ENCODE peak calls at places on chromosomes 16 and 17, in five cellular contexts. M is H7, N is adrenal gland, K is transverse colon, V is cardiac muscle cell. X is an unnamed sample.

GRCh38 chr16:80931985-80932720 is 74.5 kb downstream of the CMC2 start:
- DNase-seq in K (peak), M (peak), N (peak), V (peak), X (peak)

GRCh38 chr17:6420173-6420641 is 14.7 kb downstream of the AIPL1 start:
- DNase-seq in K (no peak), M (peak), N (peak), V (peak), X (peak)

GRCh38 chr17:80778716-80779115 is 212.9 kb upstream of the CHMP6 start:
- DNase-seq in M (no peak), N (no peak), K (no peak), V (no peak), X (no peak)

GRCh38 chr17:79019631-79020584 is 4.1 kb upstream of the C1QTNF1 start:
- DNase-seq in K (peak), M (peak), N (peak), V (peak), X (peak)

GRCh38 chr16:64540449-64540848 is 581.4 kb downstream of the CDH11 start:
- DNase-seq in M (no peak), N (no peak), V (no peak), K (no peak), X (no peak)

GRCh38 chr17:8718001-8718563 is 26.6 kb downstream of the CCDC42 start:
- DNase-seq in M (no peak), K (no peak), V (no peak), N (no peak), X (peak)

GRCh38 chr17:33137411-33137810 is 145.8 kb downstream of the SPACA3 start:
- DNase-seq in K (no peak), V (no peak), M (no peak), N (no peak), X (no peak)

GRCh38 chr17:9931144-9931543 is 26.1 kb upstream of the RCVRN start:
- DNase-seq in N (no peak), M (no peak), V (no peak), K (no peak), X (no peak)

GRCh38 chr16:74984194-74984669 is 691 bp downstream of the WDR59 start:
- DNase-seq in V (peak), K (no peak), N (peak), M (no peak), X (no peak)

GRCh38 chr17:34580685-34581445 is 1.5 kb downstream of the TMEM132E start:
- DNase-seq in M (peak), N (no peak), V (no peak), K (no peak), X (peak)

GRCh38 chr16:19323596-19323995 is 38.1 kb downstream of the CLEC19A start:
- DNase-seq in V (no peak), K (no peak), M (no peak), N (no peak), X (no peak)

GRCh38 chr17:494601-495195 is 142.1 kb upstream of the RPH3AL start:
- DNase-seq in K (no peak), N (no peak), M (no peak), V (no peak), X (no peak)

GRCh38 chr16:56793504-56793903 is 63.6 kb downstream of the NUP93 start:
- DNase-seq in K (no peak), V (peak), N (peak), M (no peak), X (no peak)

GRCh38 chr16:11250091-11250785 is 5.8 kb downstream of the SOCS1 start:
- DNase-seq in N (no peak), K (no peak), M (peak), V (no peak), X (no peak)

DNA sequence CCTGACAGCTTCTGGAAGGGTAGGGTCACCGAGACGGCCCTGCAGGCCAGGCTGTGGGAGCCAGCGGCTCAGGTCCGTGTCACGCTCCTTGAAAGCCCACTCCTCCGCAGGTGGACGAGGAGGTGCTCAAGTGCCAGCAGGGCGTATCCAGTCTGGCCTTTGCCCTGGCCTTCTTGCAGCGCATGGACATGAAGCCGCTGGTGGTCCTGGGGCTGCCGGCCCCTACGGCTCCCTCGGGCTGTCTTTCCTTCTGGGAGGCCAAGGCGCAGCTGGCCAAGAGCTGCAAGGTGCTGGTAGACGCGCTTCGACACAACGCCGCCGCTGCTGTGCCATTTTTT is 1.1 kb downstream of the NAGS start:
- DNase-seq in K (no peak), N (no peak), V (no peak), M (no peak), X (no peak)
- H3K4me3 ChIP-seq in K (no peak), N (no peak), V (peak), M (peak), X (peak)

GRCh38 chr17:36188891-36189306 is 7.7 kb downstream of the CCL3L1 start:
- DNase-seq in M (no peak), K (peak), N (peak), V (peak), X (no peak)

GRCh38 chr17:36182176-36183000 is 6.0 kb upstream of the TBC1D3B start:
- DNase-seq in V (no peak), N (no peak), K (no peak), M (no peak), X (peak)

GRCh38 chr17:36185416-36185815 is 9.0 kb upstream of the TBC1D3B start:
- DNase-seq in V (no peak), N (no peak), K (no peak), M (no peak), X (no peak)

GRCh38 chr17:36183001-36183810 is 6.8 kb upstream of the TBC1D3B start:
- DNase-seq in N (peak), K (peak), M (peak), V (peak), X (peak)

GRCh38 chr17:36183811-36184765 is 7.7 kb upstream of the TBC1D3B start:
- DNase-seq in K (no peak), V (no peak), N (no peak), M (no peak), X (no peak)
- H3K4me3 ChIP-seq in K (no peak), V (peak), N (peak), M (peak), X (peak)

GRCh38 chr17:77880702-77881450 is 77.6 kb upstream of the TNRC6C start:
- DNase-seq in V (no peak), K (no peak), M (peak), N (no peak), X (no peak)

GRCh38 chr17:77882481-77883212 is 75.9 kb upstream of the TNRC6C start:
- DNase-seq in V (peak), M (peak), N (peak), K (peak), X (no peak)

GRCh38 chr17:77883213-77883650 is 75.3 kb upstream of the TNRC6C start:
- DNase-seq in M (no peak), N (no peak), K (no peak), V (no peak), X (no peak)

GRCh38 chr17:77881545-77881944 is 77.0 kb upstream of the TNRC6C start:
- DNase-seq in N (peak), K (peak), V (peak), M (peak), X (peak)

DNA sequence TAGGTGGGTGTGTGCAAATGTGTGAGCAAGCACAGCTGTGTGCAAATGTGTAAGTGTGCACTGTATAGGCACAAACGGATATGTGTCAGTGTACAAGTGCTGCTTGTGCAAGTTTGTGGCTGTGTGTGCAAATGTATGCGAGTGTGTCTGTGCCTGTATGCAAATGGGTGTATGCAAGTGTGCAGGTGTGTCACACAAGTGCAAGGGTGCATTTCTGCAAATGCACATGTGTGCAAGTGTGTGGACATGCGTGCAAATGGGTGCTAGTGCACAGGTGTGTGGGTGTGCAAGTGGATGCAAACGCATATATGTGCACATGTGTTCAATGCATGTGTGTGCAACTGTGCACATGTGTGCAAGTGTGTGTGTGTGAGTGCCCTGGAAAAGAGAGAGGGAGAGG is 76.5 kb upstream of the TNRC6C start:
- DNase-seq in M (no peak), K (no peak), N (no peak), V (no peak), X (no peak)
- H3K4me3 ChIP-seq in M (no peak), K (no peak), N (no peak), V (no peak), X (no peak)

GRCh38 chr17:57615836-57616235 is 129.3 kb downstream of the CCDC182 start:
- DNase-seq in V (no peak), N (no peak), M (no peak), K (no peak), X (peak)

GRCh38 chr17:57609878-57610270 is 135.2 kb downstream of the CCDC182 start:
- DNase-seq in V (no peak), N (no peak), M (no peak), K (no peak), X (no peak)

GRCh38 chr17:57609125-57609877 is 135.8 kb downstream of the CCDC182 start:
- DNase-seq in N (peak), V (no peak), M (no peak), K (no peak), X (peak)

GRCh38 chr17:57614742-57615141 is 130.4 kb downstream of the CCDC182 start:
- DNase-seq in N (no peak), K (no peak), M (no peak), V (no peak), X (no peak)

DNA sequence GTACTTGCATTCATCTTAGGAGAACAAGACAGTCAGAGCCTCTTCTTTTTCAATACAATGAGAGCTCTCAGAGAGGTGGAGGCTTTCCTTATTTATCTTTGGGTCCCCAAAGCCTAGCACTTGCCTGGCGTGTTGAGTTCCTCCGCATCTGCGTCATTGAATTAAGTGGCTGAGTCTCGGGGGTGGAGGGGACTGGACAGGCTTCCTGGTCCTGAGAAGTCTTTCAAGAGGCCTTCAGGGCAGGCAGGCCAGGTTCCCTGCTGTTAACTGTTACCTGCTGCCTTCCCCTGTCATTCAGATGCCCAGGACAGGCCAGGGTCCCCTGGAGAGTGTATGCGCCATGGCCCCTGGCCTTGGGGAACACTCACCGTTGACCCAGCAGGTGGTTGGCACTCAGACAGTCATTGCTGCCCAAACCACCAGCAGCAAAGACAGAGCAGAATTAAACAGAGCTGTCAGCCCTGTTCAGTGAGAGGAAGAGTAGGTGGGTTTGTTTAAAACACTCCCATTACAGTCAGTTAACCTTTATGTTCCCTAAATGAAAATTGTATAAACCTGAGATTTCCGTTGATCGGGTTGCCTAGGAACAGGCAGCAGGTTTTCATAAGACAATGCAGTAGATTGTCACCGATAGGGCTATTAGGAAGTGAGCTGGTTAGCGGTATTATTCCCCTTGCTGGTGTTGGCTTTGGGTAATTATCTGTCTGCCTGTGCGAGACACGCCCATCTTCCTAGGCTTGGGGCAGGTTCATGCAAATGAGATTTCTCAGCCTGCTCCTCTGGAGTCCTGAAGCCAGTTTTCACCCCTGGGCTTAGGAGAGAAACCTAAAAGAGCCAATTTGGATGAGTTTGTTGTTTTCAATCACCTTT is 132.7 kb downstream of the CCDC182 start:
- DNase-seq in V (no peak), N (no peak), K (no peak), M (peak), X (no peak)
- H3K4me3 ChIP-seq in V (no peak), N (no peak), K (no peak), M (no peak), X (no peak)

GRCh38 chr17:82216301-82217119 is 3.9 kb upstream of the CCDC57 start:
- DNase-seq in V (peak), N (peak), K (peak), M (peak), X (peak)

GRCh38 chr17:82217530-82218204 is 5.0 kb upstream of the CCDC57 start:
- DNase-seq in K (peak), M (peak), N (peak), V (peak), X (peak)

GRCh38 chr17:82218349-82219075 is 5.9 kb upstream of the CCDC57 start:
- DNase-seq in K (no peak), V (no peak), M (peak), N (no peak), X (no peak)

GRCh38 chr17:82215972-82216300 is 3.3 kb upstream of the CCDC57 start:
- DNase-seq in M (peak), N (no peak), V (no peak), K (no peak), X (no peak)

GRCh38 chr17:82217120-82217529 is 4.5 kb upstream of the CCDC57 start:
- DNase-seq in V (peak), N (peak), M (no peak), K (peak), X (peak)
- H3K4me3 ChIP-seq in V (no peak), N (no peak), M (no peak), K (no peak), X (no peak)

GRCh38 chr17:75571885-75572215 is 15.8 kb upstream of the MYO15B start:
- DNase-seq in N (no peak), K (no peak), M (no peak), V (no peak), X (no peak)
- H3K4me3 ChIP-seq in N (no peak), K (no peak), M (no peak), V (no peak), X (no peak)

GRCh38 chr17:49217651-49218413 is 7.3 kb downstream of the ABI3 start:
- DNase-seq in M (peak), K (peak), V (no peak), N (peak), X (peak)
- H3K4me3 ChIP-seq in M (no peak), K (no peak), V (no peak), N (no peak), X (peak)

GRCh38 chr16:88264641-88265285 is 118.0 kb upstream of the ZNF469 start:
- DNase-seq in V (peak), N (peak), K (peak), M (peak), X (peak)
- H3K4me3 ChIP-seq in V (no peak), N (no peak), K (no peak), M (no peak), X (no peak)

GRCh38 chr16:87635541-87636049 is 33.3 kb downstream of the JPH3 start:
- DNase-seq in N (peak), V (peak), K (peak), M (peak), X (peak)
- H3K4me3 ChIP-seq in N (no peak), V (no peak), K (no peak), M (no peak), X (peak)

X was measured in upper lobe of right lung.